ENCODE peak calls at places on chromosome 22, in nine cellular contexts. Q, G, W, N, P, X, T, L and B are unnamed samples.

GRCh38 chr22:46487318-46487717 is 50.1 kb downstream of the CELSR1 start:
- DNase-seq in Q (no peak), G (no peak), W (no peak), N (no peak), P (no peak), X (no peak), T (no peak), L (no peak), B (no peak)

GRCh38 chr22:20566420-20567260 is 59.2 kb downstream of the MED15 start:
- DNase-seq in Q (no peak), G (peak; percentile 71), W (no peak), N (peak; percentile 87), P (no peak), X (no peak), T (no peak), L (peak; percentile 52), B (no peak)

GRCh38 chr22:36363378-36363931 is 24.3 kb downstream of the MYH9 start:
- DNase-seq in Q (no peak), G (no peak), W (no peak), N (no peak), P (no peak), X (no peak), T (no peak), L (no peak), B (no peak)

GRCh38 chr22:46269564-46269963 is 1.8 kb downstream of the TTC38 start:
- DNase-seq in Q (no peak), G (no peak), W (no peak), N (peak; percentile 71), P (no peak), X (no peak), T (no peak), L (no peak), B (no peak)

GRCh38 chr22:44620129-44620840 is 81.7 kb upstream of the PRR5 start:
- DNase-seq in Q (peak; percentile 59), G (no peak), W (peak; percentile 47), N (peak; percentile 93), P (peak; percentile 7), X (peak; percentile 84), T (no peak), L (no peak), B (peak; percentile 60)

GRCh38 chr22:33006220-33006954 is 51.8 kb downstream of the SYN3 start:
- DNase-seq in Q (no peak), G (no peak), W (no peak), N (no peak), P (no peak), X (peak; percentile 77), T (no peak), L (no peak), B (no peak)

GRCh38 chr22:50600967-50601668 is 525 bp downstream of the MAPK8IP2 start:
- DNase-seq in Q (no peak), G (no peak), W (no peak), N (peak; percentile 62), P (no peak), X (no peak), T (no peak), L (no peak), B (no peak)

GRCh38 chr22:43849731-43850130 is 12.6 kb downstream of the SULT4A1 start:
- DNase-seq in Q (no peak), G (no peak), W (no peak), N (peak; percentile 50), P (no peak), X (no peak), T (no peak), L (no peak), B (no peak)

GRCh38 chr22:39960791-39961746 is 872 bp downstream of the TMA7B start:
- DNase-seq in Q (peak; percentile 34), G (no peak), W (no peak), N (no peak), P (no peak), X (no peak), T (peak; percentile 60), L (no peak), B (peak; percentile 91)

GRCh38 chr22:29663230-29663826 is 56.5 kb upstream of the CABP7 start:
- DNase-seq in Q (no peak), G (no peak), W (no peak), N (no peak), P (no peak), X (no peak), T (no peak), L (peak; percentile 93), B (no peak)

GRCh38 chr22:41910599-41911291 is 4.1 kb downstream of the SHISA8 start:
- DNase-seq in Q (no peak), G (no peak), W (no peak), N (no peak), P (peak; percentile 27), X (no peak), T (no peak), L (no peak), B (no peak)

GRCh38 chr22:41613456-41613855 is 7.4 kb downstream of the DESI1 start:
- DNase-seq in Q (no peak), G (no peak), W (no peak), N (no peak), P (no peak), X (no peak), T (no peak), L (no peak), B (no peak)

GRCh38 chr22:27775087-27775697 is 26.4 kb downstream of the MN1 start:
- DNase-seq in Q (no peak), G (no peak), W (no peak), N (peak; percentile 89), P (no peak), X (no peak), T (no peak), L (no peak), B (no peak)